ENCODE peak calls at places on chromosome X, in four cellular contexts. V is posterior cingulate gyrus; X is choroid plexus epithelial cell; O is activated CD4-positive, alpha-beta T cell treated with anti-CD3 and anti-CD28 coated beads, Interleukin-2, amount 50 U/mL, for 24 hours. E is an unnamed sample.

GRCh38 chrX:14039344-14039743 is 9.7 kb upstream of the GEMIN8 start:
- DNase-seq in X (peak; percentile 59), O (peak; percentile 6), V (no peak), E (peak; percentile 14)

GRCh38 chrX:9569875-9570274 is 105.0 kb downstream of the TBL1X start:
- DNase-seq in X (no peak), V (no peak), O (no peak), E (no peak)

GRCh38 chrX:317424-318067 is 1.1 kb downstream of the GTPBP6 start:
- DNase-seq in V (peak; percentile 62), X (no peak), O (no peak), E (no peak)

GRCh38 chrX:71178908-71179307 is 34.3 kb downstream of the NLGN3 start:
- DNase-seq in O (peak; percentile 3), V (peak; percentile 90), X (peak; percentile 80), E (peak; percentile 33)

GRCh38 chrX:101417981-101418841 is 10.2 kb downstream of the HNRNPH2 start:
- DNase-seq in X (no peak), O (no peak), V (peak; percentile 92), E (peak; percentile 55)

GRCh38 chrX:45191383-45191782 is 9.3 kb downstream of the DIPK2B start:
- DNase-seq in V (no peak), X (no peak), O (no peak), E (no peak)

GRCh38 chrX:129749069-129749468 is 10.3 kb downstream of the XPNPEP2 start:
- DNase-seq in V (no peak), X (no peak), O (no peak), E (no peak)

GRCh38 chrX:16788477-16788876 is 2.2 kb downstream of the TXLNG start:
- DNase-seq in O (no peak), V (no peak), X (peak; percentile 44), E (no peak)

GRCh38 chrX:102765217-102765616 is 44.7 kb downstream of the GPRASP3 start:
- DNase-seq in X (peak; percentile 19), V (no peak), O (no peak), E (no peak)

GRCh38 chrX:150509703-150510102 is 58.7 kb upstream of the MTM1 start:
- DNase-seq in X (no peak), V (no peak), O (no peak), E (no peak)

GRCh38 chrX:136046295-136046894 is 61.2 kb downstream of the SLC9A6 start:
- DNase-seq in V (no peak), O (no peak), X (peak; percentile 77), E (no peak)

GRCh38 chrX:13087322-13088154 is 43.1 kb upstream of the FAM9C start:
- DNase-seq in O (no peak), V (no peak), X (peak; percentile 94), E (no peak)

GRCh38 chrX:115362334-115363095 is 73.0 kb downstream of the LUZP4 start:
- DNase-seq in V (no peak), X (peak; percentile 66), O (no peak), E (no peak)

GRCh38 chrX:41824551-41824950 is 98.8 kb downstream of the CASK start:
- DNase-seq in O (no peak), V (no peak), X (peak; percentile 47), E (no peak)

GRCh38 chrX:129823115-129823514 is 20.6 kb downstream of the ZDHHC9 start:
- DNase-seq in O (no peak), V (no peak), X (peak; percentile 66), E (no peak)

GRCh38 chrX:52015794-52016193 is 53.2 kb downstream of the MAGED4B start:
- DNase-seq in V (no peak), X (no peak), O (no peak), E (no peak)

GRCh38 chrX:70480660-70481018 is 36.0 kb downstream of the DLG3 start:
- DNase-seq in V (peak; percentile 89), O (no peak), X (peak; percentile 13), E (no peak)

GRCh38 chrX:85685843-85686242 is 306.4 kb upstream of the POF1B start:
- DNase-seq in X (no peak), V (peak; percentile 54), O (no peak), E (no peak)

GRCh38 chrX:19195243-19195610 is 73.0 kb upstream of the ADGRG2 start:
- DNase-seq in V (no peak), X (no peak), O (no peak), E (no peak)

GRCh38 chrX:75365243-75365975 is 91.5 kb downstream of the UPRT start:
- DNase-seq in O (no peak), X (no peak), V (no peak), E (no peak)

GRCh38 chrX:23202316-23202715 is 132.3 kb upstream of the PTCHD1 start:
- DNase-seq in V (no peak), O (no peak), X (no peak), E (no peak)

GRCh38 chrX:32045149-32045548 is 973.3 kb upstream of the FTHL17 start:
- DNase-seq in V (no peak), O (no peak), X (no peak), E (no peak)

GRCh38 chrX:455199-455598 is 68.5 kb upstream of the PPP2R3B start:
- DNase-seq in X (no peak), O (no peak), V (peak; percentile 10), E (no peak)

GRCh38 chrX:32687379-32687778 is 524.0 kb downstream of the DMD start:
- DNase-seq in X (no peak), O (no peak), V (no peak), E (no peak)

GRCh38 chrX:66030505-66031317 is 9.2 kb downstream of the VSIG4 start:
- DNase-seq in X (peak; percentile 11), V (no peak), O (no peak), E (no peak)

GRCh38 chrX:63250253-63250868 is 100.8 kb downstream of the SPIN4 start:
- DNase-seq in X (peak; percentile 89), O (no peak), V (no peak), E (peak; percentile 34)

GRCh38 chrX:41452972-41453371 is 5.8 kb downstream of the NYX start:
- DNase-seq in X (peak; percentile 82), V (no peak), O (no peak), E (no peak)

GRCh38 chrX:131577999-131578734 is 34.3 kb downstream of the OR13H1 start:
- DNase-seq in V (no peak), X (no peak), O (no peak), E (no peak)

GRCh38 chrX:24145340-24146186 is 4.0 kb upstream of the ZFX start:
- DNase-seq in X (peak; percentile 39), V (no peak), O (no peak), E (no peak)

GRCh38 chrX:154010330-154011087 is 9.2 kb downstream of the IRAK1 start:
- DNase-seq in O (no peak), X (peak; percentile 65), V (no peak), E (peak; percentile 48)

GRCh38 chrX:119573840-119574393 is 446 bp upstream of the UBE2A start:
- DNase-seq in V (peak; percentile 59), O (no peak), X (peak; percentile 64), E (no peak)

GRCh38 chrX:151680805-151681204 is 14.5 kb upstream of the PRRG3 start:
- DNase-seq in V (no peak), X (peak; percentile 39), O (peak; percentile 19), E (no peak)

GRCh38 chrX:531611-531936 is 99.0 kb upstream of the SHOX start:
- DNase-seq in X (no peak), O (no peak), V (no peak), E (no peak)

GRCh38 chrX:152428089-152428488 is 23.0 kb downstream of the GABRA3 start:
- DNase-seq in X (no peak), V (peak; percentile 85), O (no peak), E (no peak)

GRCh38 chrX:154507673-154508072 is 8.4 kb downstream of the FAM3A start:
- DNase-seq in V (no peak), X (no peak), O (no peak), E (no peak)